ENCODE peak calls at places on chromosomes 11 and 22, in five cellular contexts. One of them, this sample, is unnamed.

GRCh38 chr22:19766506-19767426 is 6.2 kb downstream of the TBX1 start:
- DNase-seq in aorta: peak
- DNase-seq in HCT116: peak
- DNase-seq in tibial nerve: peak
- DNase-seq in mesendoderm: peak
- DNase-seq in this sample: no peak

GRCh38 chr22:22810018-22810427 is 77.6 kb upstream of the IGLL5 start:
- DNase-seq in HCT116: peak
- DNase-seq in aorta: peak
- DNase-seq in tibial nerve: peak
- DNase-seq in mesendoderm: no peak
- DNase-seq in this sample: no peak

GRCh38 chr22:41772198-41772597 is 28.3 kb upstream of the CCDC134 start:
- DNase-seq in mesendoderm: no peak
- DNase-seq in tibial nerve: no peak
- DNase-seq in HCT116: no peak
- DNase-seq in aorta: no peak
- DNase-seq in this sample: no peak

GRCh38 chr22:39388261-39389011 is 11.1 kb upstream of the TAB1 start:
- DNase-seq in tibial nerve: peak
- DNase-seq in mesendoderm: peak
- DNase-seq in HCT116: peak
- DNase-seq in aorta: peak
- DNase-seq in this sample: peak

GRCh38 chr22:41576877-41577276 is 12.8 kb downstream of the PMM1 start:
- DNase-seq in mesendoderm: peak
- DNase-seq in tibial nerve: no peak
- DNase-seq in aorta: peak
- DNase-seq in HCT116: peak
- DNase-seq in this sample: no peak

GRCh38 chr11:40140560-40140959 is 1318.9 kb downstream of the LRRC4C start:
- DNase-seq in aorta: no peak
- DNase-seq in tibial nerve: no peak
- DNase-seq in mesendoderm: no peak
- DNase-seq in HCT116: no peak
- DNase-seq in this sample: no peak

GRCh38 chr11:128725630-128726461 is 32.0 kb downstream of the FLI1 start:
- DNase-seq in mesendoderm: no peak
- DNase-seq in tibial nerve: peak
- DNase-seq in HCT116: no peak
- DNase-seq in aorta: peak
- DNase-seq in this sample: no peak

GRCh38 chr11:75267171-75267970 is 26.8 kb downstream of the TPBGL start:
- DNase-seq in tibial nerve: no peak
- DNase-seq in aorta: peak
- DNase-seq in HCT116: no peak
- DNase-seq in mesendoderm: no peak
- DNase-seq in this sample: no peak

GRCh38 chr11:113286001-113286400 is 28.4 kb upstream of the TTC12 start:
- DNase-seq in mesendoderm: no peak
- DNase-seq in tibial nerve: no peak
- DNase-seq in HCT116: no peak
- DNase-seq in aorta: no peak
- DNase-seq in this sample: no peak

GRCh38 chr22:23834830-23835772 is 3.7 kb downstream of the DERL3 start:
- DNase-seq in tibial nerve: no peak
- DNase-seq in mesendoderm: no peak
- DNase-seq in HCT116: no peak
- DNase-seq in aorta: peak
- DNase-seq in this sample: peak

GRCh38 chr11:64055077-64055476 is 19.3 kb downstream of the FLRT1 start:
- DNase-seq in tibial nerve: no peak
- DNase-seq in mesendoderm: peak
- DNase-seq in aorta: no peak
- DNase-seq in HCT116: no peak
- DNase-seq in this sample: no peak
- H3K27ac ChIP-seq in tibial nerve: peak
- H3K27ac ChIP-seq in mesendoderm: no peak
- H3K27ac ChIP-seq in aorta: no peak
- H3K27ac ChIP-seq in HCT116: no peak
- H3K27ac ChIP-seq in this sample: peak

GRCh38 chr11:60973699-60974098 is 2.2 kb downstream of the CD6 start:
- DNase-seq in mesendoderm: no peak
- DNase-seq in aorta: peak
- DNase-seq in tibial nerve: no peak
- DNase-seq in HCT116: no peak
- DNase-seq in this sample: no peak
- H3K27ac ChIP-seq in mesendoderm: no peak
- H3K27ac ChIP-seq in aorta: no peak
- H3K27ac ChIP-seq in tibial nerve: no peak
- H3K27ac ChIP-seq in HCT116: no peak
- H3K27ac ChIP-seq in this sample: no peak

DNA sequence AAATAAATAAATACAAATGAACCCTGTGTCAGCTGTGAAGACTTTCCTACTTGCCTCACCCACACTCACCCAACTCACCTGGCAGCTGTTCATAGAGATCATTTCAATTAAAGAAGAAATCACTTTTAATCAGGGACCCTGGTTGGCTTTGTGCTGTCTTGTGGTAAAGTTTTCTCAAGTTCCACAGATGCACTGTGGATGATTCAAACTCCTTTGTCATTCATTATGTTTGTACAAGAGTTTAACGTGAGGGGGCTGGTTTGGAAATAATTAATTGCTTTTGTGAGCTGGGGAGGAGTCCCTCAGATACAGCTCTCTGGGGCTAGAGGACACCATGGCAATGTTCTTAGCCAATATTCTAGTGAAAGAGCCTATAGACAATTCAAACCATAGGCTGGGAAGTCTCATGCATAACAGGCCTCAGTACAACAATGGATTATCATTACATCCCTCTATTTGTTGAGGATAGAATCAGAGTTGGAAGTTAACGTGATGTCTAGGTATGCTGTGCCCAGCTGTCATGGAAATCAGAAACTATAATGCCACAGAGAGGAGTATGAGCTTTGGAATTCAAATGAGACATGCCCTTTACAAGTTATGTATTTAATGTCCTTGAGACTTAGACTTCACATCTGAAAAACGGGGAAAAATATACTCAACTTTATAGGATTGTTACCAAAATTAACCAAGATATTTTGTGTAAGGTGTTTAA is 698.5 kb downstream of the KCNA4 start:
- DNase-seq in tibial nerve: no peak
- DNase-seq in aorta: no peak
- DNase-seq in HCT116: no peak
- DNase-seq in mesendoderm: no peak
- DNase-seq in this sample: no peak
- H3K27ac ChIP-seq in tibial nerve: no peak
- H3K27ac ChIP-seq in aorta: no peak
- H3K27ac ChIP-seq in HCT116: no peak
- H3K27ac ChIP-seq in mesendoderm: no peak
- H3K27ac ChIP-seq in this sample: no peak

GRCh38 chr11:110921742-110922200 is 209.5 kb upstream of the ARHGAP20 start:
- DNase-seq in mesendoderm: peak
- DNase-seq in tibial nerve: no peak
- DNase-seq in aorta: peak
- DNase-seq in HCT116: no peak
- DNase-seq in this sample: no peak
- H3K27ac ChIP-seq in mesendoderm: no peak
- H3K27ac ChIP-seq in tibial nerve: peak
- H3K27ac ChIP-seq in aorta: no peak
- H3K27ac ChIP-seq in HCT116: no peak
- H3K27ac ChIP-seq in this sample: no peak

This sample was measured in substantia nigra.